ENCODE peak calls at places on chromosomes 16 and 17, in four cellular contexts. D is nephron progenitor cell, N is renal cortical epithelial cell, J is KBM-7. S is an unnamed sample.

GRCh38 chr17:73166731-73167581 is 2.1 kb downstream of the SSTR2 start:
- DNase-seq in J (peak), N (peak), D (no peak), S (no peak)

GRCh38 chr17:53472586-53472985 is 350.1 kb upstream of the KIF2B start:
- DNase-seq in N (peak), J (no peak), D (no peak), S (no peak)

GRCh38 chr16:85369741-85370528 is 243.2 kb upstream of the GSE1 start:
- DNase-seq in J (peak), D (peak), N (no peak), S (peak)

GRCh38 chr17:42071810-42072209 is 21.4 kb upstream of the C17orf113 start:
- DNase-seq in N (no peak), J (peak), D (no peak), S (no peak)

GRCh38 chr16:76226011-76226410 is 51.2 kb upstream of the CNTNAP4 start:
- DNase-seq in J (no peak), D (no peak), N (no peak), S (no peak)

GRCh38 chr16:84785843-84786538 is 33.8 kb upstream of the CRISPLD2 start:
- DNase-seq in J (no peak), N (peak), D (no peak), S (peak)

GRCh38 chr16:89831810-89832328 is 3.6 kb downstream of the SPIRE2 start:
- DNase-seq in D (no peak), J (no peak), N (no peak), S (no peak)

GRCh38 chr17:66673668-66674276 is 161.1 kb upstream of the CACNG5 start:
- DNase-seq in N (peak), D (peak), J (peak), S (peak)

GRCh38 chr16:84175351-84176081 is 11.3 kb downstream of the TAF1C start:
- DNase-seq in D (peak), J (no peak), N (peak), S (peak)

GRCh38 chr17:67532326-67532871 is 155.3 kb downstream of the PITPNC1 start:
- DNase-seq in J (no peak), N (peak), D (no peak), S (no peak)

GRCh38 chr17:36105718-36106117 is 2.1 kb downstream of the CCL4 start:
- DNase-seq in D (no peak), J (no peak), N (no peak), S (no peak)

GRCh38 chr16:88014201-88014781 is 63.1 kb downstream of the BANP start:
- DNase-seq in J (no peak), D (no peak), N (no peak), S (no peak)

GRCh38 chr16:89798832-89799370 is 17.5 kb downstream of the FANCA start:
- DNase-seq in N (no peak), D (no peak), J (no peak), S (no peak)

GRCh38 chr17:17998934-17999333 is 26.3 kb downstream of the DRC3 start:
- DNase-seq in D (no peak), N (no peak), J (no peak), S (no peak)

GRCh38 chr17:40464392-40464855 is 21.2 kb downstream of the IGFBP4 start:
- DNase-seq in N (no peak), J (no peak), D (no peak), S (no peak)

GRCh38 chr17:71921726-71922320 is 199.0 kb upstream of the SOX9 start:
- DNase-seq in D (no peak), N (peak), J (no peak), S (no peak)